ENCODE peak calls at places on chromosomes 5 and 9, in nine cellular contexts. O, S, I, X, R, T, C, A and D are unnamed samples.
A peak's percentile ranks its signal among the peaks of the same experiment; 100 is the strongest.

GRCh38 chr5:41843456-41844112 is 26.6 kb downstream of the OXCT1 start:
- DNase-seq in R (peak; percentile 28), T (peak; percentile 37), I (no peak), O (no peak), X (peak; percentile 84), A (no peak), C (peak; percentile 4), S (no peak), D (peak; percentile 84)

GRCh38 chr9:111566234-111566633 is 33.2 kb downstream of the PTGR1 start:
- DNase-seq in S (no peak), I (no peak), X (peak; percentile 42), T (no peak), A (no peak), C (no peak), R (peak; percentile 32), O (no peak), D (peak; percentile 17)

GRCh38 chr9:114981095-114981494 is 50.7 kb upstream of the TNFSF8 start:
- DNase-seq in C (no peak), R (no peak), S (no peak), I (no peak), X (no peak), T (no peak), O (no peak), A (no peak), D (no peak)

GRCh38 chr5:152556779-152557178 is 151.7 kb upstream of the NMUR2 start:
- DNase-seq in X (no peak), A (no peak), S (no peak), I (no peak), C (no peak), O (no peak), R (no peak), T (no peak), D (no peak)

GRCh38 chr5:66829826-66830225 is 233.6 kb downstream of the MAST4 start:
- DNase-seq in O (no peak), T (peak; percentile 83), A (no peak), S (no peak), I (no peak), R (no peak), C (no peak), X (no peak), D (peak; percentile 67)

GRCh38 chr9:89588271-89588879 is 16.4 kb upstream of the GADD45G start:
- DNase-seq in T (no peak), O (no peak), I (no peak), A (no peak), X (no peak), S (peak; percentile 70), R (no peak), C (no peak), D (no peak)

GRCh38 chr9:89213481-89213880 is 34.9 kb upstream of the SHC3 start:
- DNase-seq in I (no peak), O (no peak), A (no peak), T (no peak), X (no peak), S (no peak), R (no peak), C (no peak), D (peak; percentile 18)

GRCh38 chr5:32473072-32473471 is 28.5 kb upstream of the ZFR start:
- DNase-seq in S (no peak), O (no peak), C (no peak), A (no peak), I (no peak), R (no peak), T (no peak), X (no peak), D (no peak)

GRCh38 chr5:78550891-78551290 is 97.7 kb downstream of the LHFPL2 start:
- DNase-seq in C (no peak), S (no peak), X (no peak), R (no peak), A (no peak), I (no peak), O (no peak), T (no peak), D (no peak)

GRCh38 chr9:97755618-97756267 is 58.6 kb upstream of the XPA start:
- DNase-seq in I (no peak), S (no peak), O (no peak), C (no peak), A (no peak), T (no peak), X (no peak), R (no peak), D (no peak)

GRCh38 chr5:61230492-61230891 is 68.2 kb upstream of the SMIM15 start:
- DNase-seq in X (no peak), I (no peak), R (no peak), O (no peak), S (no peak), C (no peak), A (no peak), T (no peak), D (no peak)

GRCh38 chr9:135212961-135213360 is 125.5 kb downstream of the OLFM1 start:
- DNase-seq in I (peak; percentile 32), X (no peak), R (no peak), S (no peak), T (no peak), O (no peak), A (no peak), C (no peak), D (no peak)

GRCh38 chr9:99387416-99387815 is 165.3 kb downstream of the SEC61B start:
- DNase-seq in R (no peak), I (no peak), O (no peak), A (no peak), C (no peak), X (no peak), T (no peak), S (no peak), D (no peak)

GRCh38 chr5:14326035-14326909 is 183.1 kb downstream of the TRIO start:
- DNase-seq in A (no peak), R (no peak), C (no peak), I (no peak), S (no peak), T (no peak), X (no peak), O (no peak), D (no peak)

GRCh38 chr5:67141644-67142043 is 55.0 kb downstream of the CD180 start:
- DNase-seq in R (no peak), X (no peak), C (no peak), A (no peak), I (no peak), T (no peak), S (no peak), O (no peak), D (no peak)

GRCh38 chr5:123093279-123094226 is 4.5 kb downstream of the PRDM6 start:
- DNase-seq in R (no peak), I (no peak), C (no peak), X (peak; percentile 81), S (no peak), T (no peak), A (no peak), O (no peak), D (no peak)

GRCh38 chr5:107449369-107449768 is 221.4 kb downstream of the EFNA5 start:
- DNase-seq in R (no peak), C (no peak), T (no peak), A (no peak), X (no peak), I (no peak), O (no peak), S (no peak), D (no peak)

GRCh38 chr5:15385037-15385436 is 114.9 kb upstream of the FBXL7 start:
- DNase-seq in I (no peak), S (no peak), X (no peak), A (no peak), R (no peak), C (no peak), T (no peak), O (no peak), D (no peak)

GRCh38 chr5:173281910-173282309 is 46.3 kb downstream of the STC2 start:
- DNase-seq in T (no peak), R (no peak), S (no peak), O (no peak), X (peak; percentile 7), I (no peak), A (no peak), C (peak; percentile 35), D (peak; percentile 61)

GRCh38 chr5:109863752-109864151 is 174.0 kb downstream of the MAN2A1 start:
- DNase-seq in S (no peak), A (no peak), X (peak; percentile 40), R (no peak), I (no peak), C (no peak), O (no peak), T (no peak), D (peak; percentile 74)

GRCh38 chr5:15105799-15106393 is 234.3 kb upstream of the ANKH start:
- DNase-seq in S (no peak), A (no peak), X (peak; percentile 56), R (peak; percentile 18), C (peak; percentile 46), T (peak; percentile 41), O (peak; percentile 41), I (no peak), D (peak; percentile 80)

GRCh38 chr5:95620030-95620869 is at the start of gene GPR150:
- DNase-seq in T (peak; percentile 32), R (peak; percentile 26), C (peak; percentile 36), S (no peak), I (peak; percentile 85), X (no peak), O (no peak), A (no peak), D (peak; percentile 46)

GRCh38 chr9:38641985-38642864 is 21.8 kb upstream of the ANKRD18A start:
- DNase-seq in S (peak; percentile 53), I (no peak), X (peak; percentile 52), O (no peak), A (no peak), T (peak; percentile 34), R (no peak), C (peak; percentile 53), D (peak; percentile 86)
- TF ChIP-seq CTCF in S (peak; percentile 20), I (no peak), X (peak; percentile 45), O (peak; percentile 70), A (no peak), T (peak; percentile 64), R (peak; percentile 50), C (peak; percentile 62), D (peak; percentile 80)

GRCh38 chr9:72527801-72528195 is 6.4 kb downstream of the TMC1 start:
- DNase-seq in I (no peak), C (no peak), S (no peak), T (no peak), A (no peak), O (no peak), X (no peak), R (no peak), D (peak; percentile 47)
- H3K4me3 ChIP-seq in I (peak overlapping the region; percentile 52), C (peak overlapping the region; percentile 24), S (peak overlapping the region; percentile 30), T (no peak overlapping the region), A (peak overlapping the region; percentile 13), O (peak overlapping the region; percentile 18), X (peak overlapping the region; percentile 19), R (peak overlapping the region; percentile 38), D (peak overlapping the region; percentile 36)

GRCh38 chr5:150119421-150120061 is 33.2 kb upstream of the CSF1R start:
- DNase-seq in X (no peak), T (no peak), S (no peak), I (no peak), A (no peak), R (no peak), O (no peak), C (no peak), D (peak; percentile 3)
- TF ChIP-seq CTCF in X (no peak), T (peak; percentile 19), S (no peak), I (no peak), A (no peak), R (no peak), O (no peak), C (no peak), D (no peak)

DNA sequence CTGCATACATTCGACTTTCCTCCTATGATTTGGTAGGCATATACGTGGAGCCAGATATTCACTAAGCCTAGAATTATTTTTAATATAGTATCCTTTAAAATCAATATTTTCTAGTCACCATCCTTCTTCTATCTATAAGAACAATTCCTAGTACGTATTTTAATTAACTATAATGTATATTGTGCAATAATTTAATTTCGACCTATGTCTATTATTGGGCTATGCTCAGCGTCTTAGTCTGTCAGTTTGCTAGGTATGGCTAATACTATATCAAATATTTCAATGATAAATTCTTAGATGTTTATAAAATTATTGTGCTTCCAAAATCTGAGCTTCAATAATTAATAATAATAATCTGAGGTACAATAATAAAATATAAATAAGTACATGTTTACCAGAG is 705.3 kb downstream of the PRELID2 start:
- DNase-seq in R (no peak), S (no peak), I (no peak), C (no peak), X (no peak), A (no peak), T (no peak), O (no peak), D (no peak)
- H3K4me3 ChIP-seq in R (no peak overlapping the region), S (no peak overlapping the region), I (no peak overlapping the region), C (no peak overlapping the region), X (no peak overlapping the region), A (no peak overlapping the region), T (no peak overlapping the region), O (no peak overlapping the region), D (no peak overlapping the region)